ENCODE peak calls at places on chromosome 11, in six cellular contexts. U is choroid plexus epithelial cell, S is type B pancreatic cell, P is pancreas, N is HFFc6, B is psoas muscle. L is an unnamed sample.

GRCh38 chr11:47593934-47594855 is at the start of gene C1QTNF4:
- DNase-seq in S (no peak), P (no peak), B (no peak), U (no peak), N (no peak), L (peak; percentile 34)

GRCh38 chr11:120413480-120413879 is 77.3 kb downstream of the ARHGEF12 start:
- DNase-seq in N (peak; percentile 84), S (no peak), U (peak; percentile 49), B (no peak), P (no peak), L (no peak)

GRCh38 chr11:66288138-66288865 is 641 bp downstream of the YIF1A start:
- DNase-seq in B (no peak), P (peak; percentile 83), U (peak; percentile 27), N (no peak), S (no peak), L (no peak)

GRCh38 chr11:36010010-36010740 is 66.3 kb downstream of the LDLRAD3 start:
- DNase-seq in U (peak; percentile 80), N (peak; percentile 21), S (no peak), P (no peak), B (no peak), L (no peak)

GRCh38 chr11:86301742-86302091 is 323 bp upstream of the HIKESHI start:
- DNase-seq in P (no peak), B (no peak), N (no peak), U (no peak), S (no peak), L (no peak)

GRCh38 chr11:97815667-97816066 is 1205.1 kb upstream of the CNTN5 start:
- DNase-seq in S (no peak), U (peak; percentile 57), B (no peak), P (no peak), N (no peak), L (no peak)

GRCh38 chr11:27524155-27524554 is 17.6 kb upstream of the LIN7C start:
- DNase-seq in S (no peak), U (peak; percentile 32), B (no peak), N (peak; percentile 82), P (no peak), L (no peak)

GRCh38 chr11:116376547-116376946 is 396.2 kb downstream of the BUD13 start:
- DNase-seq in P (no peak), U (no peak), S (no peak), N (no peak), B (no peak), L (no peak)

GRCh38 chr11:128584253-128584652 is 3.1 kb downstream of the ETS1 start:
- DNase-seq in S (no peak), P (no peak), U (no peak), B (no peak), N (no peak), L (no peak)

GRCh38 chr11:87061766-87062165 is 24.0 kb downstream of the TMEM135 start:
- DNase-seq in P (no peak), B (no peak), N (no peak), U (peak; percentile 6), S (no peak), L (no peak)

GRCh38 chr11:17877886-17878285 is 135.0 kb downstream of the SERGEF start:
- DNase-seq in P (no peak), B (no peak), S (no peak), N (no peak), U (no peak), L (no peak)
- TF ChIP-seq CTCF in P (no peak), B (no peak), S (no peak), N (no peak), U (no peak), L (no peak)

GRCh38 chr11:131584694-131585592 is 214.5 kb downstream of the NTM start:
- DNase-seq in U (no peak), N (no peak), P (no peak), B (no peak), S (no peak), L (peak; percentile 61)
- TF ChIP-seq CTCF in U (peak; percentile 43), N (peak; percentile 63), P (no peak), B (no peak), S (peak; percentile 72), L (peak; percentile 63)

DNA sequence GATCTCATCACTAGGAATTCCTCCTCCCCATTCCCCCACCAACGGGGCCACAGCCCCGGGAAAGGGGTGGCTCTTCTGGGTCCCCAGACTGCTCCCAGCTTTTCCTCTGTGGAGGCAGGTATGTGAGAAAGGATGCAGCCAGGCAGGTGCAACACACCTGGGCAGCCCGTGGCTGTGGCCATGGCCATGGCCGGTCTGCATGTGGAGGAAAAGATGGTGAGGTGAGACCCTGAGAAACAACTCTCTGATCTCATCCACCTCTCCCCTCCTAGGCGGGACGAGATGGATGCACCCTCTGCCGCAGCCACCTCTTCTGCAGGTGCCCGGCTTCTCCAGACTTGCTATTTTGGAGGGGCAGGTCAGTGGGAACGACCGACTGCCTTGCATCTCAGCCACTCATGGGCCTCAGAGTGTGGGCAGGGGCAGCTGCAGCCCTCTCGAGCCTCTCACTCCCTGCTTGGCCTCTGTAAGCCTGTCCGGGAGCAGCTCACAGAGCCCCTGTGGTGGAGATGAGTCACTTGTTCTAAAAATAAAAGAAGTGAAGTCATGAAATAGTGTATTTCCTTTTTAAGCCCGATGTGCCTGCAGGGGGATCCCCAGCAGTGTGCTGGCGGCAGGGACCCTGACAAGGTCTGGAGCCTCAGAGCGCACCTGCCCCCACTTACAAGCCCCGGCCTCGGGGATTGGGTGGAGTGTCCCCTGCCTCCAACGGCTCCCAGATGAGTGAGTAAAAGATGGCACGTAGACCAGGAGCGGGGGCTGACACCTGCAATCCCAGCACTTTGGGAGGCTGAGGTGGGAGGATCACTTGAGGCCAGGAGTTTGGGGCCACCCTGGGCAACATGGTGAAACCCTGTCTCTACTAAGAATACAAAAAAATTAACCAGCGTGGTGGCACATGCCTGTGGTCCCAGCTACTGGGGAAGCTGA is 10.7 kb downstream of the SMIM38 start:
- DNase-seq in U (peak; percentile 92), B (no peak), S (no peak), N (peak; percentile 74), P (no peak), L (no peak)
- TF ChIP-seq CTCF in U (peak; percentile 40), B (peak; percentile 9), S (peak; percentile 35), N (peak; percentile 64), P (no peak), L (no peak)

DNA sequence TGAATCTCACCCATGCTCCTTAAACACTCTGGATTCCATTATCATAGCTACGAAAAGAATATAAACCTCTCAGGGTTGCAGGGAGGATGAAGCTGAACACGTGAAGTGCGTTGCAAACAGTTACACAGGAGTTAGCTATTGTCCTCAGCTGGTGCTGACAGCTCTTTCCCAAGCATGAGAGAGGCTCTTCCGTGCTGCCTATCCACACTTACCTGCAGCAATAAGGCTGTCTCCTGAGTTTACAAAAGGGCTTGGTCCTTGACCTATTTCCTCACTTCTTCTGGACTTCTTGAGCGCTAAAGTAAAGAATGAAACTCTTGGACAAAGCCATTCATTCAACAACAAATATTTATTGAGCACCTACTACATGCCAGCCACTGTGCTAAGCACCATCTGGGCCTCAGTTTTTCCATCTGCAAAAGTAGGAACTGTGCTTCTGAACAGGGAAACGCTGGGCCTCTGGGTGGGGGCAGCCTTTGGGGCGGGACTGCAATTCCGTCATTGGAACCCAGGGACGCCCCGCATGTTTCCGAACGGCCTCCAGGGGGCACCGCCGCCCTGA is 749 bp upstream of the ARL2 start:
- DNase-seq in N (peak; percentile 80), U (peak; percentile 90), B (peak; percentile 94), S (peak; percentile 88), P (peak; percentile 94), L (peak; percentile 93)
- TF ChIP-seq CTCF in N (peak; percentile 79), U (peak; percentile 85), B (peak; percentile 69), S (peak; percentile 77), P (peak; percentile 40), L (no peak)

GRCh38 chr11:103488579-103488978 is 379.4 kb downstream of the DYNC2H1 start:
- DNase-seq in N (no peak), S (no peak), U (no peak), B (no peak), P (no peak), L (no peak)
- TF ChIP-seq CTCF in N (no peak), S (no peak), U (no peak), B (no peak), P (no peak), L (no peak)

GRCh38 chr11:59770324-59770723 is 15.1 kb downstream of the STX3 start:
- DNase-seq in U (no peak), B (no peak), N (no peak), S (no peak), P (no peak), L (no peak)

GRCh38 chr11:59770869-59771268 is 15.7 kb downstream of the STX3 start:
- DNase-seq in B (no peak), P (no peak), N (no peak), U (no peak), S (no peak), L (no peak)

GRCh38 chr11:59769086-59769485 is 13.9 kb downstream of the STX3 start:
- DNase-seq in N (no peak), S (no peak), U (no peak), P (no peak), B (no peak), L (no peak)

GRCh38 chr11:59771605-59772004 is 16.4 kb downstream of the STX3 start:
- DNase-seq in P (no peak), S (no peak), N (no peak), U (no peak), B (no peak), L (no peak)

GRCh38 chr11:59769828-59770227 is 14.7 kb downstream of the STX3 start:
- DNase-seq in N (no peak), U (no peak), B (no peak), P (no peak), S (no peak), L (no peak)
- TF ChIP-seq CTCF in N (no peak), U (no peak), B (no peak), P (no peak), S (no peak), L (no peak)